ENCODE peak calls at places on chromosomes 7 and 10, in seven cellular contexts. One of them, this sample, is unnamed.

GRCh38 chr7:33998487-33998886 is 93.1 kb downstream of the BMPER start:
- DNase-seq in MCF 10A: no peak
- DNase-seq in OCI-LY7: no peak
- DNase-seq in upper lobe of left lung: no peak
- DNase-seq in SK-N-SH: no peak
- DNase-seq in CD8-positive, alpha-beta T cell: no peak
- DNase-seq in left ventricle myocardium inferior: no peak
- DNase-seq in this sample: no peak

GRCh38 chr10:26474062-26474461 is 35.9 kb downstream of the APBB1IP start:
- DNase-seq in SK-N-SH: no peak
- DNase-seq in MCF 10A: no peak
- DNase-seq in left ventricle myocardium inferior: no peak
- DNase-seq in OCI-LY7: no peak
- DNase-seq in CD8-positive, alpha-beta T cell: no peak
- DNase-seq in upper lobe of left lung: no peak
- DNase-seq in this sample: no peak

GRCh38 chr10:119445311-119445934 is 97.1 kb downstream of the RGS10 start:
- DNase-seq in CD8-positive, alpha-beta T cell: peak; percentile 93
- DNase-seq in OCI-LY7: peak; percentile 82
- DNase-seq in upper lobe of left lung: peak; percentile 87
- DNase-seq in SK-N-SH: peak; percentile 94
- DNase-seq in left ventricle myocardium inferior: peak; percentile 85
- DNase-seq in MCF 10A: peak; percentile 80
- DNase-seq in this sample: no peak

GRCh38 chr10:62813981-62814380 is 2.2 kb downstream of the EGR2 start:
- DNase-seq in upper lobe of left lung: no peak
- DNase-seq in left ventricle myocardium inferior: no peak
- DNase-seq in MCF 10A: no peak
- DNase-seq in SK-N-SH: no peak
- DNase-seq in CD8-positive, alpha-beta T cell: no peak
- DNase-seq in OCI-LY7: no peak
- DNase-seq in this sample: no peak

GRCh38 chr10:28991326-28991725 is 297.5 kb upstream of the LYZL1 start:
- DNase-seq in CD8-positive, alpha-beta T cell: no peak
- DNase-seq in left ventricle myocardium inferior: no peak
- DNase-seq in MCF 10A: peak; percentile 66
- DNase-seq in OCI-LY7: no peak
- DNase-seq in SK-N-SH: no peak
- DNase-seq in upper lobe of left lung: peak; percentile 58
- DNase-seq in this sample: peak; percentile 52

GRCh38 chr7:112981966-112982365 is 104.7 kb downstream of the GPR85 start:
- DNase-seq in CD8-positive, alpha-beta T cell: no peak
- DNase-seq in upper lobe of left lung: no peak
- DNase-seq in left ventricle myocardium inferior: no peak
- DNase-seq in MCF 10A: no peak
- DNase-seq in SK-N-SH: no peak
- DNase-seq in OCI-LY7: no peak
- DNase-seq in this sample: no peak

GRCh38 chr10:91247360-91248111 is 27.1 kb downstream of the PCGF5 start:
- DNase-seq in OCI-LY7: no peak
- DNase-seq in MCF 10A: peak; percentile 15
- DNase-seq in left ventricle myocardium inferior: no peak
- DNase-seq in upper lobe of left lung: peak; percentile 23
- DNase-seq in CD8-positive, alpha-beta T cell: no peak
- DNase-seq in SK-N-SH: no peak
- DNase-seq in this sample: no peak

GRCh38 chr10:69958232-69958902 is 94.3 kb upstream of the MACROH2A2 start:
- DNase-seq in OCI-LY7: peak; percentile 78
- DNase-seq in MCF 10A: peak; percentile 71
- DNase-seq in left ventricle myocardium inferior: no peak
- DNase-seq in CD8-positive, alpha-beta T cell: no peak
- DNase-seq in SK-N-SH: peak; percentile 73
- DNase-seq in upper lobe of left lung: peak; percentile 21
- DNase-seq in this sample: peak; percentile 16

GRCh38 chr7:19117870-19118608 is 603 bp upstream of the TWIST1 start:
- DNase-seq in MCF 10A: peak; percentile 7
- DNase-seq in left ventricle myocardium inferior: no peak
- DNase-seq in upper lobe of left lung: no peak
- DNase-seq in CD8-positive, alpha-beta T cell: no peak
- DNase-seq in SK-N-SH: peak; percentile 76
- DNase-seq in OCI-LY7: no peak
- DNase-seq in this sample: no peak

GRCh38 chr10:99304027-99304856 is 24.9 kb upstream of the CNNM1 start:
- DNase-seq in CD8-positive, alpha-beta T cell: no peak
- DNase-seq in left ventricle myocardium inferior: no peak
- DNase-seq in MCF 10A: no peak
- DNase-seq in upper lobe of left lung: peak; percentile 58
- DNase-seq in OCI-LY7: no peak
- DNase-seq in SK-N-SH: no peak
- DNase-seq in this sample: peak; percentile 9

GRCh38 chr10:66941491-66941890 is 15.7 kb downstream of the LRRTM3 start:
- DNase-seq in left ventricle myocardium inferior: no peak
- DNase-seq in OCI-LY7: no peak
- DNase-seq in SK-N-SH: no peak
- DNase-seq in CD8-positive, alpha-beta T cell: no peak
- DNase-seq in upper lobe of left lung: no peak
- DNase-seq in MCF 10A: no peak
- DNase-seq in this sample: no peak

GRCh38 chr7:95684037-95684436 is 87.7 kb upstream of the PDK4 start:
- DNase-seq in CD8-positive, alpha-beta T cell: no peak
- DNase-seq in OCI-LY7: no peak
- DNase-seq in SK-N-SH: no peak
- DNase-seq in MCF 10A: peak; percentile 60
- DNase-seq in upper lobe of left lung: no peak
- DNase-seq in left ventricle myocardium inferior: no peak
- DNase-seq in this sample: peak; percentile 12

GRCh38 chr7:47552631-47553030 is 29.3 kb downstream of the TNS3 start:
- DNase-seq in OCI-LY7: no peak
- DNase-seq in upper lobe of left lung: no peak
- DNase-seq in left ventricle myocardium inferior: no peak
- DNase-seq in SK-N-SH: no peak
- DNase-seq in CD8-positive, alpha-beta T cell: no peak
- DNase-seq in MCF 10A: peak; percentile 61
- DNase-seq in this sample: peak; percentile 83

GRCh38 chr7:24685706-24686105 is 71.6 kb downstream of the GSDME start:
- DNase-seq in MCF 10A: no peak
- DNase-seq in CD8-positive, alpha-beta T cell: no peak
- DNase-seq in OCI-LY7: no peak
- DNase-seq in SK-N-SH: no peak
- DNase-seq in upper lobe of left lung: no peak
- DNase-seq in left ventricle myocardium inferior: no peak
- DNase-seq in this sample: no peak

GRCh38 chr10:35399414-35400009 is 63.2 kb downstream of the CCNY start:
- DNase-seq in OCI-LY7: no peak
- DNase-seq in MCF 10A: no peak
- DNase-seq in left ventricle myocardium inferior: no peak
- DNase-seq in CD8-positive, alpha-beta T cell: no peak
- DNase-seq in upper lobe of left lung: no peak
- DNase-seq in SK-N-SH: no peak
- DNase-seq in this sample: no peak

GRCh38 chr10:126135177-126135576 is 238.8 kb downstream of the FANK1 start:
- DNase-seq in MCF 10A: peak; percentile 17
- DNase-seq in upper lobe of left lung: no peak
- DNase-seq in OCI-LY7: no peak
- DNase-seq in SK-N-SH: no peak
- DNase-seq in CD8-positive, alpha-beta T cell: no peak
- DNase-seq in left ventricle myocardium inferior: no peak
- DNase-seq in this sample: no peak

GRCh38 chr10:12241810-12242529 is 46.0 kb downstream of the CDC123 start:
- DNase-seq in MCF 10A: no peak
- DNase-seq in upper lobe of left lung: no peak
- DNase-seq in left ventricle myocardium inferior: peak; percentile 50
- DNase-seq in CD8-positive, alpha-beta T cell: no peak
- DNase-seq in SK-N-SH: no peak
- DNase-seq in OCI-LY7: no peak
- DNase-seq in this sample: no peak

GRCh38 chr7:1101580-1102431 is 13.9 kb downstream of the GPER1 start:
- DNase-seq in upper lobe of left lung: no peak
- DNase-seq in SK-N-SH: no peak
- DNase-seq in left ventricle myocardium inferior: no peak
- DNase-seq in OCI-LY7: no peak
- DNase-seq in MCF 10A: no peak
- DNase-seq in CD8-positive, alpha-beta T cell: no peak
- DNase-seq in this sample: peak; percentile 85

GRCh38 chr7:18798018-18798906 is 302.7 kb downstream of the HDAC9 start:
- DNase-seq in OCI-LY7: no peak
- DNase-seq in SK-N-SH: no peak
- DNase-seq in MCF 10A: no peak
- DNase-seq in CD8-positive, alpha-beta T cell: no peak
- DNase-seq in left ventricle myocardium inferior: no peak
- DNase-seq in upper lobe of left lung: no peak
- DNase-seq in this sample: no peak

DNA sequence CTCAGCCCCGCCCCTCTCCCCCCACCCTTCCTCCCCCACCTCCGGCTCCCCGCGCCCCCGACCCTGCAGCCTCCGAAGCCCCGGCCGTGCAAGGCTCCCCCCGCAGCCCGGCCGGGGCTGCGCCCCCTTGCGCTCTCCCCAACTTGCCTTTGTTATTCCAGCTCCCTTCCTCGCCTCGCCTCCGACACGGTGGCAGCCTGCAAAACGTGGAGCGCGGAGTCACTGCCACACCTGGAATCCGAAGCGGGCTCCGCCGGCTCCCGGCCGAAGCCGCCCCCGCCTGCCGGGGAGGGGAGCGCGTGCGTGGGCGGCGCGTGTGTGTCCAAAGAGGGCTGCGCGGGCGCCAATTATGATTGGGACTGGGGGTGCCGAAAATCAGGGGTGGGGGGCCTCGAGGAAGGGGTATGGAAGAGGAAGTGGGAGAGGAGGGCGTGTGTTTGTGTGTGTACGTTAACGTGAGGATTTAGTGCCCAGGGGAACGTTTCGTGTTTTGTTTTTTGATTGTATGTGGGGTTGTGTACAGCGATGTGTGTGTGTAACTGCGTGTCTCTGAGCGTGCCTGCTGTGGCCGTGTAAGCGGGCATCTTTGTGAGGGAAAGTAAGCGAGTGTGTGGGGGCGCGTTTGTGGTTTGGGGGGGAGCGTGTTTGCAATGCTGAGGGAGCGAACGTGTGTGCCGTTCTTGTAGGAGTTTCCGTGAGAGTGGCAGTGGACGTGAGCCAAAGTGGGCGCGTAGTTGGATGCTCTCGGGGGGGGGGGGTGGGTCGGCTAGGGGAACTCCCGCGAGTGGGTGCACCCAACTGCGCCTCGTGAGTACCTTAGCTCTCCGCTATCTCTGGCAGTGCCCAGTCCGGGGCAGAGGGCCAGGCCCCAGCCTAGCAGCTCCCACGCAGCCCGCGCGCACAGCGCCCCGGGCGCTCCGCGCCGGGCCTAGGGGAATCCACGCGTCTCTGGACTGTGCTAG is 1.2 kb upstream of the ZMIZ1 start:
- DNase-seq in MCF 10A: peak; percentile 81
- DNase-seq in SK-N-SH: peak; percentile 97
- DNase-seq in CD8-positive, alpha-beta T cell: peak; percentile 80
- DNase-seq in left ventricle myocardium inferior: peak; percentile 92
- DNase-seq in upper lobe of left lung: peak; percentile 87
- DNase-seq in OCI-LY7: peak; percentile 87
- DNase-seq in this sample: no peak
- TF ChIP-seq CTCF in MCF 10A: no peak
- TF ChIP-seq CTCF in SK-N-SH: peak; percentile 21
- TF ChIP-seq CTCF in CD8-positive, alpha-beta T cell: no peak
- TF ChIP-seq CTCF in left ventricle myocardium inferior: peak; percentile 35
- TF ChIP-seq CTCF in upper lobe of left lung: peak; percentile 39
- TF ChIP-seq CTCF in OCI-LY7: peak; percentile 34
- TF ChIP-seq CTCF in this sample: peak; percentile 25

GRCh38 chr10:3781458-3782098 is 3.4 kb downstream of the KLF6 start:
- DNase-seq in upper lobe of left lung: peak; percentile 76
- DNase-seq in OCI-LY7: peak; percentile 27
- DNase-seq in SK-N-SH: no peak
- DNase-seq in CD8-positive, alpha-beta T cell: peak; percentile 19
- DNase-seq in MCF 10A: peak; percentile 58
- DNase-seq in left ventricle myocardium inferior: peak; percentile 54
- DNase-seq in this sample: no peak
- TF ChIP-seq CTCF in upper lobe of left lung: peak; percentile 50
- TF ChIP-seq CTCF in OCI-LY7: no peak
- TF ChIP-seq CTCF in SK-N-SH: peak; percentile 64
- TF ChIP-seq CTCF in CD8-positive, alpha-beta T cell: no peak
- TF ChIP-seq CTCF in MCF 10A: peak; percentile 39
- TF ChIP-seq CTCF in left ventricle myocardium inferior: peak; percentile 62
- TF ChIP-seq CTCF in this sample: peak; percentile 50

DNA sequence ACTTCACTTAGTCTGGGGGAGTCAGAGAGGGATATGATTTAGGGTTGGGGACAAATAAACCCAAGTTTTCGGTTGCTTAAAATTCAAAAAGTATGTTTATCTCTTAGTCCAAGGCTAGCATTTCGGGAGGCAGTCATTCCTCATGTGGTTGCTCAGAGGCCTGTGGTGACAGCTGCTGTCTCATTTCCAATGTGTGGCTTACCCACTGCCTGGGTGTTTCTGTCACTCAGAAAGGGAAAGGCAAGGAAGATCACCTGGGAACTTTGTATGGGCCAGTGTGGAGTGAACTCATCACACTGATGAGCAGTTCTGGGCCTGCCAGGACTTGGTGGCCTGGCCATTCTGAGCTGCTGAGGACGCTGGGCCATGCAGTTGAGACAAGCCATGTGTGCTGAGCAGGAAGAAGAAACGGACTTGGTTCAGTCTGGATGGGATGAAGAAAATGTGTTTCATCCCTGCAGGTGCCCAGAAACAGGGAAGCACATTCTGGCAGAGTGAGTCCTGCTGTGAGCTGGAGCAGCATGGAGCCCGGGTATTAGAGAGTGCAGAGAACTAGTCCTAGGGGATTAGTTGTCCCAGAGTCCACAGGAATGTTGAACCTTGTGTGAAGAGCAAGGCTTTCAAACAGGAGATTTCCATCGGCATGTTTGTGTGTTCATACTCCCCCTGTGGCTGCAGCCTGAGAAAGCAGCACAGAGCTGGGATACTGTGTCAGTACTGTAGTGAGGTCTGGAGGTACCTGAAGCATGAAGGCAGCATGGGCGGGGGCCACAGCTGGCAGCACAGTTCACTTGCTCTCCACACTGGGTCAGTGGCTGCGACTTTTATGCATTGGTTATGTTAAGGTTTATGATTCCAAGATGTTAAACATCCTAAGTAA is 211.1 kb upstream of the IGFBP3 start:
- DNase-seq in CD8-positive, alpha-beta T cell: no peak
- DNase-seq in upper lobe of left lung: no peak
- DNase-seq in OCI-LY7: no peak
- DNase-seq in MCF 10A: peak; percentile 6
- DNase-seq in left ventricle myocardium inferior: no peak
- DNase-seq in SK-N-SH: no peak
- DNase-seq in this sample: peak; percentile 31
- TF ChIP-seq CTCF in CD8-positive, alpha-beta T cell: no peak
- TF ChIP-seq CTCF in upper lobe of left lung: no peak
- TF ChIP-seq CTCF in OCI-LY7: no peak
- TF ChIP-seq CTCF in MCF 10A: no peak
- TF ChIP-seq CTCF in left ventricle myocardium inferior: no peak
- TF ChIP-seq CTCF in SK-N-SH: peak; percentile 32
- TF ChIP-seq CTCF in this sample: peak; percentile 68

GRCh38 chr10:6721480-6721879 is 141.4 kb upstream of the PRKCQ start:
- DNase-seq in OCI-LY7: no peak
- DNase-seq in MCF 10A: peak; percentile 94
- DNase-seq in CD8-positive, alpha-beta T cell: no peak
- DNase-seq in SK-N-SH: peak; percentile 31
- DNase-seq in left ventricle myocardium inferior: peak; percentile 41
- DNase-seq in upper lobe of left lung: no peak
- DNase-seq in this sample: peak; percentile 85
- TF ChIP-seq CTCF in OCI-LY7: no peak
- TF ChIP-seq CTCF in MCF 10A: peak; percentile 57
- TF ChIP-seq CTCF in CD8-positive, alpha-beta T cell: no peak
- TF ChIP-seq CTCF in SK-N-SH: peak; percentile 49
- TF ChIP-seq CTCF in left ventricle myocardium inferior: no peak
- TF ChIP-seq CTCF in upper lobe of left lung: no peak
- TF ChIP-seq CTCF in this sample: peak; percentile 51

This sample was measured in epithelial cell of proximal tubule.